ENCODE peak calls at places on chromosomes 7 and 10, in six cellular contexts. One of them, this sample, is unnamed.

GRCh38 chr10:93218386-93218785 is 144.7 kb downstream of the CYP26A1 start:
- DNase-seq in right lobe of liver: no peak
- DNase-seq in glomerular endothelial cell: no peak
- DNase-seq in NCI-H2081: no peak
- DNase-seq in Karpas-422: no peak
- DNase-seq in NCI-H187: no peak
- DNase-seq in this sample: no peak

GRCh38 chr10:48800283-48800675 is 115.6 kb downstream of the WDFY4 start:
- DNase-seq in NCI-H2081: no peak
- DNase-seq in Karpas-422: peak
- DNase-seq in right lobe of liver: no peak
- DNase-seq in glomerular endothelial cell: no peak
- DNase-seq in NCI-H187: no peak
- DNase-seq in this sample: peak

GRCh38 chr7:33719059-33719581 is 186.2 kb upstream of the BMPER start:
- DNase-seq in Karpas-422: peak
- DNase-seq in NCI-H2081: no peak
- DNase-seq in NCI-H187: no peak
- DNase-seq in glomerular endothelial cell: no peak
- DNase-seq in right lobe of liver: no peak
- DNase-seq in this sample: no peak

GRCh38 chr7:130256716-130257115 is 9.9 kb upstream of the CPA2 start:
- DNase-seq in NCI-H2081: no peak
- DNase-seq in NCI-H187: no peak
- DNase-seq in right lobe of liver: no peak
- DNase-seq in Karpas-422: peak
- DNase-seq in glomerular endothelial cell: no peak
- DNase-seq in this sample: no peak

GRCh38 chr10:317219-317868 is 182.1 kb downstream of the ZMYND11 start:
- DNase-seq in NCI-H2081: no peak
- DNase-seq in right lobe of liver: no peak
- DNase-seq in Karpas-422: peak
- DNase-seq in glomerular endothelial cell: no peak
- DNase-seq in NCI-H187: no peak
- DNase-seq in this sample: peak

GRCh38 chr10:132656283-132657126 is 118.9 kb downstream of the INPP5A start:
- DNase-seq in Karpas-422: no peak
- DNase-seq in glomerular endothelial cell: no peak
- DNase-seq in NCI-H2081: no peak
- DNase-seq in NCI-H187: no peak
- DNase-seq in right lobe of liver: peak
- DNase-seq in this sample: no peak

GRCh38 chr10:72424561-72424960 is 69.8 kb upstream of the DNAJB12 start:
- DNase-seq in right lobe of liver: no peak
- DNase-seq in glomerular endothelial cell: no peak
- DNase-seq in NCI-H187: no peak
- DNase-seq in NCI-H2081: no peak
- DNase-seq in Karpas-422: no peak
- DNase-seq in this sample: no peak

GRCh38 chr7:121003986-121004685 is 15.6 kb downstream of the CPED1 start:
- DNase-seq in NCI-H187: no peak
- DNase-seq in glomerular endothelial cell: no peak
- DNase-seq in Karpas-422: no peak
- DNase-seq in NCI-H2081: no peak
- DNase-seq in right lobe of liver: peak
- DNase-seq in this sample: no peak

GRCh38 chr10:62163024-62163423 is 105.6 kb downstream of the RTKN2 start:
- DNase-seq in glomerular endothelial cell: no peak
- DNase-seq in Karpas-422: no peak
- DNase-seq in right lobe of liver: no peak
- DNase-seq in NCI-H187: no peak
- DNase-seq in NCI-H2081: no peak
- DNase-seq in this sample: no peak

GRCh38 chr7:87140271-87140748 is 11.9 kb upstream of the DMTF1 start:
- DNase-seq in glomerular endothelial cell: no peak
- DNase-seq in NCI-H2081: no peak
- DNase-seq in Karpas-422: no peak
- DNase-seq in NCI-H187: no peak
- DNase-seq in right lobe of liver: no peak
- DNase-seq in this sample: no peak

GRCh38 chr10:71708301-71708703 is 11.3 kb downstream of the C10orf105 start:
- DNase-seq in Karpas-422: peak
- DNase-seq in right lobe of liver: peak
- DNase-seq in glomerular endothelial cell: no peak
- DNase-seq in NCI-H187: no peak
- DNase-seq in NCI-H2081: peak
- DNase-seq in this sample: peak

GRCh38 chr10:13784067-13784466 is 197.3 kb downstream of the PRPF18 start:
- DNase-seq in glomerular endothelial cell: no peak
- DNase-seq in NCI-H2081: no peak
- DNase-seq in NCI-H187: no peak
- DNase-seq in Karpas-422: peak
- DNase-seq in right lobe of liver: no peak
- DNase-seq in this sample: no peak

GRCh38 chr7:12653127-12653917 is 34.1 kb upstream of the ARL4A start:
- DNase-seq in right lobe of liver: no peak
- DNase-seq in NCI-H187: no peak
- DNase-seq in Karpas-422: no peak
- DNase-seq in glomerular endothelial cell: no peak
- DNase-seq in NCI-H2081: no peak
- DNase-seq in this sample: no peak

GRCh38 chr10:98910048-98910447 is 325.6 kb downstream of the HPSE2 start:
- DNase-seq in right lobe of liver: no peak
- DNase-seq in NCI-H187: no peak
- DNase-seq in NCI-H2081: no peak
- DNase-seq in glomerular endothelial cell: no peak
- DNase-seq in Karpas-422: no peak
- DNase-seq in this sample: no peak

GRCh38 chr7:42102301-42102700 is 134.7 kb downstream of the GLI3 start:
- DNase-seq in NCI-H187: no peak
- DNase-seq in glomerular endothelial cell: no peak
- DNase-seq in NCI-H2081: no peak
- DNase-seq in Karpas-422: no peak
- DNase-seq in right lobe of liver: no peak
- DNase-seq in this sample: no peak

GRCh38 chr7:41792099-41792498 is 89.2 kb upstream of the INHBA start:
- DNase-seq in right lobe of liver: no peak
- DNase-seq in NCI-H187: no peak
- DNase-seq in NCI-H2081: no peak
- DNase-seq in Karpas-422: no peak
- DNase-seq in glomerular endothelial cell: no peak
- DNase-seq in this sample: no peak

GRCh38 chr7:141456298-141456697 is 94.9 kb upstream of the AGK start:
- DNase-seq in NCI-H2081: no peak
- DNase-seq in right lobe of liver: no peak
- DNase-seq in Karpas-422: no peak
- DNase-seq in NCI-H187: no peak
- DNase-seq in glomerular endothelial cell: no peak
- DNase-seq in this sample: no peak

GRCh38 chr7:87213801-87214200 is 5.7 kb downstream of the TMEM243 start:
- DNase-seq in Karpas-422: no peak
- DNase-seq in NCI-H2081: no peak
- DNase-seq in right lobe of liver: no peak
- DNase-seq in NCI-H187: no peak
- DNase-seq in glomerular endothelial cell: no peak
- DNase-seq in this sample: no peak

GRCh38 chr10:22433875-22434274 is 88.6 kb downstream of the SPAG6 start:
- DNase-seq in Karpas-422: no peak
- DNase-seq in NCI-H2081: no peak
- DNase-seq in glomerular endothelial cell: peak
- DNase-seq in NCI-H187: no peak
- DNase-seq in right lobe of liver: no peak
- DNase-seq in this sample: no peak

GRCh38 chr7:28865494-28866257 is 92.5 kb downstream of the TRIL start:
- DNase-seq in NCI-H2081: no peak
- DNase-seq in Karpas-422: no peak
- DNase-seq in NCI-H187: no peak
- DNase-seq in glomerular endothelial cell: no peak
- DNase-seq in right lobe of liver: no peak
- DNase-seq in this sample: no peak

GRCh38 chr10:121601458-121601857 is 3.2 kb upstream of the FGFR2 start:
- DNase-seq in glomerular endothelial cell: no peak
- DNase-seq in NCI-H2081: no peak
- DNase-seq in right lobe of liver: no peak
- DNase-seq in NCI-H187: no peak
- DNase-seq in Karpas-422: no peak
- DNase-seq in this sample: no peak

GRCh38 chr7:150986099-150986512 is 4.7 kb upstream of the NOS3 start:
- DNase-seq in NCI-H2081: peak
- DNase-seq in NCI-H187: peak
- DNase-seq in Karpas-422: peak
- DNase-seq in glomerular endothelial cell: no peak
- DNase-seq in right lobe of liver: peak
- DNase-seq in this sample: peak

GRCh38 chr10:113732160-113732881 is 19.2 kb upstream of the PLEKHS1 start:
- DNase-seq in NCI-H2081: no peak
- DNase-seq in glomerular endothelial cell: no peak
- DNase-seq in Karpas-422: no peak
- DNase-seq in NCI-H187: no peak
- DNase-seq in right lobe of liver: no peak
- DNase-seq in this sample: no peak

GRCh38 chr10:106728232-106728631 is 436.3 kb downstream of the SORCS1 start:
- DNase-seq in right lobe of liver: no peak
- DNase-seq in NCI-H2081: no peak
- DNase-seq in glomerular endothelial cell: no peak
- DNase-seq in NCI-H187: no peak
- DNase-seq in Karpas-422: no peak
- DNase-seq in this sample: no peak

GRCh38 chr10:22710139-22710745 is 4.1 kb downstream of the PIP4K2A start:
- DNase-seq in NCI-H2081: no peak
- DNase-seq in right lobe of liver: no peak
- DNase-seq in Karpas-422: no peak
- DNase-seq in NCI-H187: no peak
- DNase-seq in glomerular endothelial cell: no peak
- DNase-seq in this sample: peak

GRCh38 chr10:71766717-71767419 is 6.5 kb downstream of the VSIR start:
- DNase-seq in Karpas-422: no peak
- DNase-seq in NCI-H2081: no peak
- DNase-seq in glomerular endothelial cell: no peak
- DNase-seq in right lobe of liver: peak
- DNase-seq in NCI-H187: no peak
- DNase-seq in this sample: peak

GRCh38 chr10:78871796-78872195 is 197.0 kb upstream of the ZMIZ1 start:
- DNase-seq in NCI-H187: no peak
- DNase-seq in Karpas-422: no peak
- DNase-seq in NCI-H2081: no peak
- DNase-seq in glomerular endothelial cell: no peak
- DNase-seq in right lobe of liver: no peak
- DNase-seq in this sample: no peak

GRCh38 chr10:9010931-9011670 is 956.6 kb downstream of the GATA3 start:
- DNase-seq in NCI-H2081: no peak
- DNase-seq in glomerular endothelial cell: no peak
- DNase-seq in right lobe of liver: no peak
- DNase-seq in NCI-H187: no peak
- DNase-seq in Karpas-422: no peak
- DNase-seq in this sample: no peak

GRCh38 chr10:69348824-69349541 is 67.7 kb downstream of the TACR2 start:
- DNase-seq in NCI-H187: no peak
- DNase-seq in Karpas-422: peak
- DNase-seq in glomerular endothelial cell: no peak
- DNase-seq in NCI-H2081: peak
- DNase-seq in right lobe of liver: no peak
- DNase-seq in this sample: peak

GRCh38 chr7:147658392-147658791 is 932.2 kb upstream of the C7orf33 start:
- DNase-seq in right lobe of liver: no peak
- DNase-seq in NCI-H187: no peak
- DNase-seq in NCI-H2081: no peak
- DNase-seq in Karpas-422: no peak
- DNase-seq in glomerular endothelial cell: no peak
- DNase-seq in this sample: no peak

GRCh38 chr7:28470344-28470743 is 58.0 kb downstream of the CREB5 start:
- DNase-seq in right lobe of liver: no peak
- DNase-seq in glomerular endothelial cell: no peak
- DNase-seq in NCI-H2081: no peak
- DNase-seq in Karpas-422: no peak
- DNase-seq in NCI-H187: no peak
- DNase-seq in this sample: no peak

GRCh38 chr10:100008708-100009282 is 952 bp downstream of the DNMBP start:
- DNase-seq in NCI-H2081: no peak
- DNase-seq in Karpas-422: no peak
- DNase-seq in right lobe of liver: no peak
- DNase-seq in NCI-H187: no peak
- DNase-seq in glomerular endothelial cell: no peak
- DNase-seq in this sample: peak

GRCh38 chr7:25771491-25771890 is 380.5 kb upstream of the NFE2L3 start:
- DNase-seq in glomerular endothelial cell: no peak
- DNase-seq in Karpas-422: no peak
- DNase-seq in right lobe of liver: no peak
- DNase-seq in NCI-H187: no peak
- DNase-seq in NCI-H2081: no peak
- DNase-seq in this sample: no peak

GRCh38 chr10:58477122-58477521 is 35.5 kb upstream of the BICC1 start:
- DNase-seq in Karpas-422: no peak
- DNase-seq in glomerular endothelial cell: no peak
- DNase-seq in NCI-H2081: no peak
- DNase-seq in NCI-H187: no peak
- DNase-seq in right lobe of liver: no peak
- DNase-seq in this sample: no peak

GRCh38 chr7:37062019-37062418 is 337.7 kb upstream of the AOAH start:
- DNase-seq in right lobe of liver: no peak
- DNase-seq in Karpas-422: no peak
- DNase-seq in NCI-H187: no peak
- DNase-seq in glomerular endothelial cell: no peak
- DNase-seq in NCI-H2081: no peak
- DNase-seq in this sample: no peak

This sample was measured in NAMALWA.